ENCODE peak calls at places on chromosomes 12 and 14, in four cellular contexts. R, O, T and E are unnamed samples. For H3K4me1 and H3K27me3, the result is how much of the 10 kb centered on the place peaks cover.

GRCh38 chr12:56878010-56878339 is 56.2 kb downstream of the SDR9C7 start:
- DNase-seq in R (no peak), O (no peak), T (no peak), E (no peak)

GRCh38 chr12:5520831-5521230 is 88.9 kb downstream of the NTF3 start:
- DNase-seq in R (no peak), O (no peak), T (no peak), E (no peak)

GRCh38 chr12:10722905-10723866 is at the start of gene YBX3:
- DNase-seq in R (peak), O (peak), T (peak), E (peak)

GRCh38 chr12:129696952-129697351 is 206.9 kb downstream of the TMEM132D start:
- DNase-seq in R (no peak), O (no peak), T (no peak), E (no peak)

GRCh38 chr14:24428628-24429394 is 657 bp downstream of the CBLN3 start:
- DNase-seq in R (no peak), O (no peak), T (no peak), E (no peak)

GRCh38 chr12:110107369-110108281 is 16.5 kb upstream of the IFT81 start:
- DNase-seq in R (no peak), O (peak), T (no peak), E (peak)

GRCh38 chr14:23864856-23865255 is 88.7 kb upstream of the DHRS4 start:
- DNase-seq in R (no peak), O (no peak), T (no peak), E (no peak)

GRCh38 chr14:75301666-75302325 is 23.2 kb downstream of the FOS start:
- DNase-seq in R (no peak), O (no peak), T (no peak), E (peak)

GRCh38 chr12:66716522-66716921 is 37.6 kb upstream of the GRIP1 start:
- DNase-seq in R (no peak), O (no peak), T (no peak), E (no peak)

DNA sequence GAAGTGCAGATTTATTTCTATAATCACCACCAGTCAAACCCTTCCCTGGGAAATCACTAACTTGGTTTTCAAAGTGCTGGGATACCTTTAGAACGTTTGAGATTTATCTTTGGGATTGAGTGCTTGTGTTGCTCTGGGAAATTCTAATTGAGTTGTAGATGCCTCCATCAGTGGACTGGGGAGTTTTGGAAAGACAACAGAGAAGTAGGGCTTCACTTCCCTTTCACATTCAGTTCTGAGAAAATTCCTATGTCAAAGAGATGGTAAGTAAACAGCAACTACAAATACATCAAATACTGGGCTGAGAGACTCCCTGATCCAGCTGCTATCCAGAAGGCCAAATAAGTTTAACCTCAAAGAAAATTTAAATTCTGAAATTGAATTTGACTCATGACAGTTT is 261.7 kb upstream of the TMPO start:
- DNase-seq in R (no peak), O (no peak), T (no peak), E (no peak)
- H3K4me1 ChIP-seq in R (under half), O (under half), T (under half), E (under half)

GRCh38 chr12:85441025-85441424 is 161.0 kb downstream of the ALX1 start:
- DNase-seq in R (no peak), O (no peak), T (no peak), E (no peak)
- H3K27me3 ChIP-seq in R (under half), O (under half), T (under half), E (under half)

DNA sequence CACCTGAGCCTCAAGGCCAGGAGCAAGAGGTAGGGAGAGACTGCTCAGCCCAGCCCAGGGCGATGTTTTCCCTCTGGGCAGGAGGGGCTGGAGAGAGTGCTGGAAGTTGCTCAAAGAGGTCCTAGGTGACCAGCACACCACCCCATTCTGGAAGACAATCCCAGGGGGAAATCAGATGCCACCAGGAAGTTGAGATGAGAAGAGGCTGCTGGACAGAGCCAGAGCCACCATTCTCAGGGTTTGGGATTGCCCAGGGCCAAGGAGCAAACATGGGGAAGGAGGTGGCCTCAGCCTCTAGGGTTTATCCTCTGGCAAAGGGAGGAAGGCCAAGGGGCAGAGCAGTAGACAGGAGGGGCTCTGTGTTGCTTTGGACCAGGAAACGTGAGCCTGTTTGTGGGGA is 11.6 kb downstream of the CCDC85C start:
- DNase-seq in R (no peak), O (no peak), T (no peak), E (no peak)
- TF ChIP-seq CTCF in R (no peak), O (no peak), T (no peak), E (no peak)

GRCh38 chr14:91899777-91900176 is 32.4 kb upstream of the TC2N start:
- DNase-seq in R (no peak), O (no peak), T (no peak), E (no peak)
- H3K4me1 ChIP-seq in R (under half), O (under half), T (under half), E (half or more)

GRCh38 chr12:52011602-52012214 is 5.0 kb downstream of the TAMALIN start:
- DNase-seq in R (no peak), O (no peak), T (no peak), E (no peak)
- H3K27me3 ChIP-seq in R (under half), O (under half), T (half or more), E (under half)